ENCODE peak calls at places on chromosomes 16 and 17, in six cellular contexts. I is AG09309, H is IMR-90, K is A549, Q is coronary artery, E is body of pancreas. R is an unnamed sample.

GRCh38 chr17:31508310-31509094 is 117.0 kb downstream of the RAB11FIP4 start:
- DNase-seq in K (peak; percentile 31), Q (no peak), I (no peak), H (peak; percentile 8), E (no peak), R (no peak)

GRCh38 chr17:29642171-29642611 is 19.5 kb upstream of the CORO6 start:
- DNase-seq in I (no peak), K (no peak), Q (no peak), E (no peak), H (no peak), R (no peak)

GRCh38 chr16:69932691-69933392 is 18.3 kb upstream of the CLEC18A start:
- DNase-seq in H (no peak), K (no peak), I (no peak), E (no peak), Q (no peak), R (no peak)

GRCh38 chr17:15659663-15660062 is 24.4 kb downstream of the TRIM16 start:
- DNase-seq in I (no peak), H (no peak), K (no peak), E (peak; percentile 86), Q (no peak), R (no peak)

GRCh38 chr17:45677770-45678169 is 106.3 kb upstream of the CRHR1 start:
- DNase-seq in E (no peak), I (no peak), Q (no peak), H (peak; percentile 14), K (no peak), R (no peak)

GRCh38 chr17:38601539-38602351 is 4.0 kb downstream of the SRCIN1 start:
- DNase-seq in H (no peak), K (peak; percentile 47), Q (no peak), E (no peak), I (no peak), R (no peak)

GRCh38 chr17:8189041-8189710 is 804 bp downstream of the BORCS6 start:
- DNase-seq in I (no peak), K (no peak), E (peak; percentile 48), Q (no peak), H (no peak), R (no peak)

GRCh38 chr16:4309102-4309832 is 6.6 kb upstream of the GLIS2 start:
- DNase-seq in Q (no peak), I (no peak), H (no peak), K (no peak), E (peak; percentile 88), R (no peak)

GRCh38 chr17:2551928-2552327 is 40.2 kb upstream of the METTL16 start:
- DNase-seq in Q (no peak), H (no peak), K (no peak), E (no peak), I (no peak), R (peak; percentile 52)

GRCh38 chr17:37064166-37064565 is 115.4 kb downstream of the AATF start:
- DNase-seq in K (no peak), Q (no peak), E (no peak), I (no peak), H (no peak), R (no peak)

GRCh38 chr17:81976332-81977210 is 858 bp upstream of the ASPSCR1 start:
- DNase-seq in H (no peak), I (no peak), Q (no peak), E (peak; percentile 74), K (no peak), R (no peak)

GRCh38 chr17:36673637-36674277 is 72.4 kb downstream of the MRM1 start:
- DNase-seq in I (no peak), K (no peak), Q (no peak), H (no peak), E (no peak), R (no peak)

GRCh38 chr17:39591958-39592954 is 15.5 kb downstream of the NEUROD2 start:
- DNase-seq in E (peak; percentile 72), K (no peak), Q (no peak), H (peak; percentile 50), I (no peak), R (peak; percentile 39)

GRCh38 chr17:40327735-40328385 is 18.9 kb downstream of the RARA start:
- DNase-seq in K (no peak), E (peak; percentile 23), H (no peak), I (no peak), Q (no peak), R (no peak)

GRCh38 chr17:55354941-55355340 is 66.7 kb downstream of the MMD start:
- DNase-seq in H (no peak), K (no peak), Q (no peak), I (no peak), E (no peak), R (no peak)

GRCh38 chr16:19804538-19805323 is 79.9 kb downstream of the GPRC5B start:
- DNase-seq in I (no peak), Q (no peak), K (no peak), E (peak; percentile 87), H (no peak), R (no peak)

GRCh38 chr17:65039349-65039988 is 17.1 kb downstream of the GNA13 start:
- DNase-seq in Q (no peak), K (no peak), E (no peak), I (no peak), H (no peak), R (no peak)

GRCh38 chr17:4833941-4834501 is 881 bp downstream of the MINK1 start:
- DNase-seq in I (no peak), Q (peak; percentile 79), H (peak; percentile 80), E (peak; percentile 30), K (no peak), R (peak; percentile 72)

GRCh38 chr17:8019665-8020064 is 17.2 kb downstream of the GUCY2D start:
- DNase-seq in Q (peak; percentile 69), E (no peak), K (no peak), H (peak; percentile 15), I (no peak), R (no peak)

GRCh38 chr17:82577300-82577699 is 57.8 kb downstream of the FOXK2 start:
- DNase-seq in I (no peak), K (no peak), E (no peak), Q (no peak), H (no peak), R (no peak)

DNA sequence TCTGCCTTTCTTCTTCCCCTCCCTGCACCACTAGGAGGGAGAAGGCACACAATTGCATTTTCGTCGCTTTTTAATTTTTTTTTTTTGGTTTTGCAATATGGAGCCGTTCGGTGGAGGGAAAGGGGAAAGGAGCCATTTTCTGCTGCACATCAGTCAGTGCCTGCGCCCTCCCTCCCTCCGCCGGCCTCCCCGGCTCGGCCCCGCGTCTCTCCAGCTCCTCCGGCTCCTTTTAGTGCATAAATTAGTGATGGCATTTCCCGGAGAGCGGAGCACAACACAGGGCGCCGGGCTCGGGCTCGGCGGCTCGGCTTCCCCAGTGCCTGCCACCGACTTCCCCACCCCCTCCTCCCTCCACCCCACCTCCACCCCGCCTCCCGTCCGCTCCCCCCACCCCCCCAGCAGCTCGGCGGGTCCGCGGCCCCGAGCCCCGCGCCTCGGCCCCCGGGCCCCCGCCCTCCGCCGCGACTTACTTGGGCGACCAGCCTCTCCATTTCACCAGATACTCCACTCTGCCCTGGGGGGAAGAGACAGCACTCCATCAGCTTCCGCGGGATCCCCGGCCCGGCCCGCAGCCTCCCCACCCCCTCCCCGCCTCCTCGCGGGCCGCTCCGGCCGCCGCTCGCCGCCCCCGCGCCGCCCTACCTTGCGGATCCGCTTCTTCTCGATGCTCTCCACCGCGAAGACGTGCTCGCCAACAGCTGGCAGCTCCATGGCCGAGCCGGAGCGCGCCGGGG is 532 bp downstream of the CBX4 start:
- DNase-seq in I (no peak), H (peak; percentile 52), E (peak; percentile 66), K (peak; percentile 39), Q (no peak), R (peak; percentile 89)
- TF ChIP-seq CTCF in I (peak; percentile 15), H (peak; percentile 6), E (no peak), K (no peak), Q (no peak), R (no peak)

GRCh38 chr16:75070055-75070841 is 46.3 kb downstream of the LDHD start:
- DNase-seq in H (no peak), Q (no peak), K (no peak), E (peak; percentile 52), I (no peak), R (no peak)

GRCh38 chr16:75065808-75066149 is 50.8 kb downstream of the LDHD start:
- DNase-seq in E (no peak), K (no peak), Q (no peak), I (no peak), H (no peak), R (no peak)

GRCh38 chr16:75066861-75067447 is 49.6 kb downstream of the LDHD start:
- DNase-seq in H (no peak), E (no peak), K (no peak), Q (no peak), I (no peak), R (no peak)

GRCh38 chr16:75068075-75068474 is 48.5 kb downstream of the LDHD start:
- DNase-seq in H (no peak), K (no peak), E (no peak), Q (no peak), I (no peak), R (no peak)

DNA sequence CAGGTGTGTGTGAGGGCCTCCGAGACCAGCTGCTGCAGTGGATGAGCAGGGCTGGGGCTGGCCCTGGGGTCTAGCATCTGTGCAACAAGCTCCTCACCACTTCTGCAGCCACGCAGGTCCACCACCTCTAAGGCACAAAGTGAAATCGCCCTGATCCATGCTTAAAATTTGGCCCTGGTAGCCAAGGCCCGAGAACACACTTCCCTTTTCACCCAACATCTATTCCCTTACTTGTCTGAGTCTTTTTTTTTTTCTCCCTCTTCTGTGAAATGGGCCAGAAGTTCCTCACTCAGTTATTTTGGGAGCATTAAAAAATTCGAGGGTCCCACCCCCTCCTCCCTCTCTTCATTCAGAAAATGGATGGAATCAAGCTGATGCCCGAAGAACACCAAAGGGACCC is 47.9 kb downstream of the LDHD start:
- DNase-seq in Q (no peak), E (no peak), I (no peak), H (no peak), K (no peak), R (no peak)
- TF ChIP-seq CTCF in Q (no peak), E (no peak), I (no peak), H (no peak), K (no peak), R (no peak)

GRCh38 chr17:27868565-27868964 is 24.6 kb downstream of the LYRM9 start:
- DNase-seq in E (no peak), Q (no peak), H (no peak), I (no peak), K (no peak), R (no peak)
- TF ChIP-seq CTCF in E (no peak), Q (no peak), H (no peak), I (no peak), K (no peak), R (no peak)

DNA sequence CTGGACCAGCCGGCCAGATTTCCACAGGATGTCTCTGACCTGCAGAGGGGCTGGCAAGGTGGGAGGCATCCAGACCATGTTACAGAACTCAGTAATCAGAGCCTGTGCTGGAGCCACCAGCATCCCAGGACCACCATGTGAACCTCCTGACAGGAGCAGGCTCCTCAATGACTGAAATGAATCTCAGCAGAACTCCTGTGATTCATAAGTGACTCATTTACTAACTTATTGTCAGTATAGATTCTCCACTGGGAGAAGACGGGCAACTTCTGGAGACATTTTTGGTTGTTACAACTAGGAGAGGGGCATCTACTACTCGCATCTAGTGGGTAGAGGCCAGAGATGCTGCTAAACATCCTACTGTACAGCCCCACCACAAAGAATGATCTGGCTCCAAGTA is 3.1 kb upstream of the WWOX start:
- DNase-seq in K (no peak), I (no peak), H (peak; percentile 4), Q (no peak), E (no peak), R (no peak)
- TF ChIP-seq CTCF in K (no peak), I (no peak), H (no peak), Q (no peak), E (no peak), R (no peak)

R was measured in A673.